ENCODE peak calls at places on chromosomes 7 and 10, in ten cellular contexts. Z is ureter; V is NCI-H446 treated with DMSO at 0.1 percent for 48 hours; Y is stimulated activated CD4-positive, alpha-beta T cell treated with anti-CD3 and anti-CD28 coated beads, Interleukin-2, amount 100 ng/mL, for 4 hours; L is activated CD4-positive, alpha-beta T cell treated with anti-CD3 and anti-CD28 coated beads, Interleukin-2, amount 50 U/mL, for 1 hour; E is iPS-NIHi11; R is substantia nigra; I is progenitor cell of endocrine pancreas; N is left cardiac atrium; U is cortex of kidney. X is an unnamed sample.

GRCh38 chr7:134645935-134646334 is 718 bp upstream of the BPGM start:
- DNase-seq in Z (no peak), V (no peak), Y (no peak), L (peak), E (no peak), R (no peak), I (no peak), N (no peak), U (no peak), X (peak)

GRCh38 chr7:73715648-73716317 is 3.7 kb downstream of the STX1A start:
- DNase-seq in Z (no peak), V (peak), Y (no peak), L (no peak), E (no peak), R (no peak), I (no peak), N (no peak), U (no peak), X (peak)

GRCh38 chr10:125064681-125065492 is 95.5 kb downstream of the CTBP2 start:
- DNase-seq in Z (no peak), V (no peak), Y (no peak), L (no peak), E (peak), R (no peak), I (no peak), N (no peak), U (no peak), X (peak)

GRCh38 chr7:130350945-130351663 is 6.5 kb downstream of the CPA5 start:
- DNase-seq in Z (no peak), V (no peak), Y (no peak), L (no peak), E (no peak), R (no peak), I (no peak), N (no peak), U (no peak), X (no peak)

GRCh38 chr7:696426-697258 is 29.9 kb upstream of the DNAAF5 start:
- DNase-seq in Z (no peak), V (no peak), Y (no peak), L (no peak), E (no peak), R (no peak), I (no peak), N (peak), U (no peak), X (no peak)

GRCh38 chr10:92238586-92239098 is 52.2 kb downstream of the CPEB3 start:
- DNase-seq in Z (peak), V (no peak), Y (no peak), L (no peak), E (no peak), R (no peak), I (no peak), N (peak), U (no peak), X (no peak)

GRCh38 chr7:35399216-35399615 is 145.3 kb upstream of the TBX20 start:
- DNase-seq in Z (no peak), V (no peak), Y (no peak), L (no peak), E (no peak), R (no peak), I (no peak), N (no peak), U (no peak), X (no peak)

GRCh38 chr10:51124852-51125251 is 50.6 kb downstream of the PRKG1 start:
- DNase-seq in Z (no peak), V (no peak), Y (no peak), L (no peak), E (no peak), R (no peak), I (no peak), N (no peak), U (no peak), X (no peak)

GRCh38 chr7:16711730-16712129 is 41.8 kb upstream of the TSPAN13 start:
- DNase-seq in Z (no peak), V (no peak), Y (no peak), L (no peak), E (no peak), R (no peak), I (no peak), N (no peak), U (no peak), X (peak)

GRCh38 chr10:35605191-35605590 is at the start of gene GJD4:
- DNase-seq in Z (no peak), V (no peak), Y (no peak), L (no peak), E (no peak), R (no peak), I (no peak), N (no peak), U (no peak), X (no peak)

GRCh38 chr7:45123913-45124312 is 12.4 kb upstream of the TBRG4 start:
- DNase-seq in Z (no peak), V (no peak), Y (no peak), L (no peak), E (peak), R (no peak), I (no peak), N (no peak), U (no peak), X (no peak)

GRCh38 chr7:17472939-17473338 is 174.5 kb downstream of the AHR start:
- DNase-seq in Z (no peak), V (no peak), Y (no peak), L (no peak), E (no peak), R (no peak), I (no peak), N (no peak), U (no peak), X (no peak)

GRCh38 chr10:75035975-75036708 is 75.3 kb upstream of the SAMD8 start:
- DNase-seq in Z (no peak), V (no peak), Y (no peak), L (no peak), E (no peak), R (no peak), I (no peak), N (no peak), U (no peak), X (peak)

GRCh38 chr7:132592947-132593335 is 16.7 kb upstream of the PLXNA4 start:
- DNase-seq in Z (no peak), V (no peak), Y (no peak), L (no peak), E (no peak), R (no peak), I (no peak), N (no peak), U (no peak), X (no peak)

GRCh38 chr10:72483452-72483851 is 128.7 kb upstream of the DNAJB12 start:
- DNase-seq in Z (no peak), V (no peak), Y (no peak), L (no peak), E (no peak), R (no peak), I (no peak), N (no peak), U (no peak), X (no peak)

GRCh38 chr10:79191951-79192676 is 123.3 kb downstream of the ZMIZ1 start:
- DNase-seq in Z (no peak), V (no peak), Y (no peak), L (no peak), E (no peak), R (no peak), I (no peak), N (no peak), U (no peak), X (no peak)

GRCh38 chr7:28984631-28985030 is 26.5 kb upstream of the TRIL start:
- DNase-seq in Z (no peak), V (no peak), Y (no peak), L (no peak), E (peak), R (no peak), I (no peak), N (peak), U (no peak), X (peak)

GRCh38 chr7:121212031-121212430 is 116.8 kb upstream of the WNT16 start:
- DNase-seq in Z (no peak), V (no peak), Y (no peak), L (no peak), E (no peak), R (no peak), I (no peak), N (no peak), U (no peak), X (no peak)